ENCODE peak calls at places on chromosomes 11 and 22, in four cellular contexts. L, W, G and D are unnamed samples.
A peak's percentile ranks its signal among the peaks of the same experiment; 100 is the strongest.

GRCh38 chr22:47046411-47047065 is 284.1 kb downstream of the TBC1D22A start:
- DNase-seq in L (no peak), W (no peak), G (no peak), D (no peak)

GRCh38 chr11:75240381-75241035 is at the start of gene TPBGL:
- DNase-seq in L (no peak), W (no peak), G (no peak), D (no peak)

GRCh38 chr22:30541979-30542810 is 4.3 kb downstream of the SEC14L6 start:
- DNase-seq in L (no peak), W (no peak), G (no peak), D (no peak)

GRCh38 chr11:65743928-65744698 is 23.5 kb upstream of the RNASEH2C start:
- DNase-seq in L (peak; percentile 45), W (no peak), G (no peak), D (no peak)

GRCh38 chr22:44999687-45000086 is 10.1 kb downstream of the PHF21B start:
- DNase-seq in L (no peak), W (no peak), G (no peak), D (no peak)

GRCh38 chr11:10727259-10727851 is 23.7 kb upstream of the CTR9 start:
- DNase-seq in L (no peak), W (no peak), G (no peak), D (peak; percentile 39)

GRCh38 chr22:34068011-34068410 is 147.7 kb upstream of the LARGE1 start:
- DNase-seq in L (no peak), W (no peak), G (no peak), D (no peak)

GRCh38 chr11:102312656-102313055 is 4.6 kb upstream of the BIRC3 start:
- DNase-seq in L (no peak), W (no peak), G (no peak), D (no peak)

GRCh38 chr22:26981520-26981919 is 324.1 kb downstream of the MIAT start:
- DNase-seq in L (no peak), W (no peak), G (no peak), D (no peak)

GRCh38 chr11:83823461-83824025 is 537.4 kb upstream of the CCDC90B start:
- DNase-seq in L (no peak), W (no peak), G (no peak), D (no peak)

GRCh38 chr11:46521947-46522681 is 71.7 kb downstream of the AMBRA1 start:
- DNase-seq in L (no peak), W (no peak), G (no peak), D (no peak)

GRCh38 chr11:64543818-64544217 is 47.2 kb upstream of the SLC22A12 start:
- DNase-seq in L (no peak), W (no peak), G (no peak), D (no peak)

GRCh38 chr11:73227571-73228211 is 9.6 kb downstream of the P2RY2 start:
- DNase-seq in L (no peak), W (no peak), G (no peak), D (no peak)

GRCh38 chr11:123543796-123544195 is 110.6 kb downstream of the SCN3B start:
- DNase-seq in L (no peak), W (no peak), G (no peak), D (no peak)

GRCh38 chr11:115334932-115335788 is 169.1 kb downstream of the CADM1 start:
- DNase-seq in L (peak; percentile 38), W (no peak), G (no peak), D (no peak)

GRCh38 chr11:111299111-111300026 is 1.0 kb downstream of the POU2AF3 start:
- DNase-seq in L (peak; percentile 35), W (no peak), G (no peak), D (no peak)

GRCh38 chr11:47863893-47864430 is 15.8 kb upstream of the NUP160 start:
- DNase-seq in L (no peak), W (no peak), G (no peak), D (no peak)

GRCh38 chr11:47392546-47393162 is 14.3 kb upstream of the SPI1 start:
- DNase-seq in L (no peak), W (no peak), G (no peak), D (no peak)

GRCh38 chr11:105988197-105988596 is 33.8 kb downstream of the MSANTD4 start:
- DNase-seq in L (no peak), W (no peak), G (no peak), D (no peak)

GRCh38 chr11:100434821-100435641 is 252.1 kb upstream of the ARHGAP42 start:
- DNase-seq in L (no peak), W (no peak), G (no peak), D (no peak)

GRCh38 chr22:38073150-38074130 is 10.5 kb downstream of the SLC16A8 start:
- DNase-seq in L (no peak), W (no peak), G (no peak), D (no peak)

GRCh38 chr22:32620992-32621391 is 146.4 kb downstream of the FBXO7 start:
- DNase-seq in L (no peak), W (no peak), G (no peak), D (no peak)

GRCh38 chr11:107025673-107026072 is 7.4 kb upstream of the GUCY1A2 start:
- DNase-seq in L (no peak), W (no peak), G (no peak), D (no peak)

GRCh38 chr22:28316014-28316413 is 363.6 kb downstream of the TTC28 start:
- DNase-seq in L (no peak), W (no peak), G (no peak), D (no peak)

GRCh38 chr22:36689583-36689982 is 14.0 kb downstream of the CACNG2 start:
- DNase-seq in L (no peak), W (no peak), G (no peak), D (no peak)

GRCh38 chr11:79040348-79040747 is 400.5 kb downstream of the TENM4 start:
- DNase-seq in L (no peak), W (no peak), G (no peak), D (no peak)

GRCh38 chr22:19927696-19928095 is 13.9 kb upstream of the COMT start:
- DNase-seq in L (no peak), W (no peak), G (no peak), D (no peak)

GRCh38 chr11:10752061-10752460 is 1.0 kb downstream of the CTR9 start:
- DNase-seq in L (no peak), W (no peak), G (no peak), D (no peak)

GRCh38 chr22:32964411-32965057 is 93.6 kb downstream of the SYN3 start:
- DNase-seq in L (no peak), W (no peak), G (no peak), D (no peak)

GRCh38 chr11:120244476-120244875 is 4.5 kb downstream of the POU2F3 start:
- DNase-seq in L (peak; percentile 18), W (no peak), G (no peak), D (no peak)

GRCh38 chr11:2298795-2299747 is 2.6 kb downstream of the C11orf21 start:
- DNase-seq in L (peak; percentile 20), W (no peak), G (no peak), D (no peak)

GRCh38 chr11:62707277-62707771 is at the start of the genes BSCL2 and GNG3:
- DNase-seq in L (no peak), W (no peak), G (no peak), D (no peak)

GRCh38 chr11:27896096-27896495 is 195.8 kb upstream of the BDNF start:
- DNase-seq in L (no peak), W (no peak), G (no peak), D (no peak)

GRCh38 chr11:123187221-123187620 is 7.8 kb downstream of the CLMP start:
- DNase-seq in L (no peak), W (no peak), G (no peak), D (no peak)